ENCODE peak calls at places on chromosomes 12 and 14, in ten cellular contexts. A is SW 1271; Z is kidney tubule cell; D is H54; S is NCI-H2081; B is CD8-positive, alpha-beta memory T cell; I is NCI-H446; E is pancreas; W is cardiac fibroblast; N is MCF 10A. U is an unnamed sample.

GRCh38 chr12:12439636-12440035 is 82.8 kb downstream of the BORCS5 start:
- DNase-seq in N (peak), W (peak), D (no peak), I (no peak), B (no peak), Z (peak), E (no peak), S (no peak), A (no peak), U (no peak)

GRCh38 chr12:4037747-4038312 is 164.6 kb upstream of the PARP11 start:
- DNase-seq in N (peak), B (no peak), A (no peak), E (peak), S (peak), W (peak), I (no peak), Z (peak), D (peak), U (peak)

GRCh38 chr14:70808023-70808401 is 1.3 kb downstream of the MAP3K9 start:
- DNase-seq in Z (peak), I (no peak), D (peak), B (peak), E (peak), S (peak), N (peak), A (peak), W (no peak), U (no peak)

GRCh38 chr14:51455041-51455835 is 196.5 kb upstream of the FRMD6 start:
- DNase-seq in A (no peak), B (no peak), E (no peak), S (no peak), W (no peak), N (peak), Z (no peak), I (no peak), D (no peak), U (no peak)

GRCh38 chr14:75044322-75044721 is 6.9 kb downstream of the MLH3 start:
- DNase-seq in D (peak), A (no peak), I (no peak), S (no peak), N (peak), B (no peak), Z (peak), W (peak), E (no peak), U (no peak)

GRCh38 chr12:98998697-98999299 is 353.7 kb downstream of the APAF1 start:
- DNase-seq in B (no peak), I (peak), N (peak), A (no peak), W (peak), E (no peak), D (peak), Z (peak), S (peak), U (peak)

GRCh38 chr12:27711312-27711682 is 665 bp downstream of the MRPS35 start:
- DNase-seq in A (no peak), Z (peak), I (no peak), D (no peak), W (peak), B (no peak), E (no peak), S (no peak), N (peak), U (no peak)

GRCh38 chr12:108112815-108113556 is 16.1 kb upstream of the WSCD2 start:
- DNase-seq in B (no peak), D (no peak), Z (no peak), N (no peak), E (no peak), S (no peak), W (no peak), A (no peak), I (no peak), U (peak)

GRCh38 chr12:10453144-10453543 is at the start of gene KLRC1:
- DNase-seq in D (no peak), E (no peak), A (no peak), B (no peak), I (no peak), Z (peak), S (no peak), N (peak), W (peak), U (no peak)

GRCh38 chr14:77290705-77291104 is 19.7 kb upstream of the NGB start:
- DNase-seq in B (no peak), W (no peak), Z (peak), A (no peak), I (no peak), N (no peak), S (no peak), D (no peak), E (no peak), U (no peak)

GRCh38 chr12:18897816-18898215 is 159.9 kb downstream of the CAPZA3 start:
- DNase-seq in E (no peak), N (no peak), W (no peak), I (no peak), Z (no peak), S (no peak), A (no peak), D (no peak), B (no peak), U (peak)

GRCh38 chr14:66802962-66803361 is 295.0 kb downstream of the GPHN start:
- DNase-seq in B (no peak), D (no peak), S (no peak), I (no peak), Z (no peak), N (no peak), W (no peak), A (no peak), E (no peak), U (no peak)

U was measured in myocyte.